ENCODE peak calls at places on chromosomes 7 and 10, in six cellular contexts. One of them, this sample, is unnamed.

GRCh38 chr10:56123247-56123646 is 237.8 kb downstream of the ZWINT start:
- DNase-seq in body of pancreas: no peak
- DNase-seq in HCT116: no peak
- DNase-seq in PC-9: no peak
- DNase-seq in heart left ventricle: no peak
- DNase-seq in ovary: no peak
- DNase-seq in this sample: no peak

GRCh38 chr7:41005381-41005901 is 697.4 kb downstream of the INHBA start:
- DNase-seq in body of pancreas: no peak
- DNase-seq in HCT116: no peak
- DNase-seq in PC-9: no peak
- DNase-seq in heart left ventricle: peak; percentile 38
- DNase-seq in ovary: no peak
- DNase-seq in this sample: no peak

GRCh38 chr7:99011341-99011705 is 132.6 kb downstream of the SMURF1 start:
- DNase-seq in body of pancreas: no peak
- DNase-seq in HCT116: no peak
- DNase-seq in PC-9: no peak
- DNase-seq in heart left ventricle: no peak
- DNase-seq in ovary: no peak
- DNase-seq in this sample: no peak

GRCh38 chr10:42954776-42955492 is 121.9 kb upstream of the RET start:
- DNase-seq in body of pancreas: no peak
- DNase-seq in HCT116: no peak
- DNase-seq in PC-9: no peak
- DNase-seq in heart left ventricle: no peak
- DNase-seq in ovary: no peak
- DNase-seq in this sample: peak; percentile 30

GRCh38 chr7:16951483-16952080 is 69.8 kb upstream of the AGR3 start:
- DNase-seq in body of pancreas: no peak
- DNase-seq in HCT116: no peak
- DNase-seq in PC-9: no peak
- DNase-seq in heart left ventricle: no peak
- DNase-seq in ovary: no peak
- DNase-seq in this sample: no peak

GRCh38 chr10:3482200-3482993 is 302.6 kb downstream of the KLF6 start:
- DNase-seq in body of pancreas: peak; percentile 82
- DNase-seq in HCT116: peak; percentile 88
- DNase-seq in PC-9: peak; percentile 91
- DNase-seq in heart left ventricle: no peak
- DNase-seq in ovary: no peak
- DNase-seq in this sample: peak; percentile 89

GRCh38 chr7:94394399-94395140 is at the start of gene COL1A2:
- DNase-seq in body of pancreas: peak; percentile 58
- DNase-seq in HCT116: no peak
- DNase-seq in PC-9: no peak
- DNase-seq in heart left ventricle: peak; percentile 86
- DNase-seq in ovary: peak; percentile 93
- DNase-seq in this sample: no peak

GRCh38 chr7:80379034-80379433 is 132.8 kb downstream of the GNAT3 start:
- DNase-seq in body of pancreas: no peak
- DNase-seq in HCT116: no peak
- DNase-seq in PC-9: no peak
- DNase-seq in heart left ventricle: no peak
- DNase-seq in ovary: no peak
- DNase-seq in this sample: no peak

GRCh38 chr7:16524332-16524731 is 2.3 kb upstream of the LRRC72 start:
- DNase-seq in body of pancreas: no peak
- DNase-seq in HCT116: no peak
- DNase-seq in PC-9: no peak
- DNase-seq in heart left ventricle: no peak
- DNase-seq in ovary: no peak
- DNase-seq in this sample: no peak

GRCh38 chr10:92290076-92290836 is 622 bp downstream of the CPEB3 start:
- DNase-seq in body of pancreas: peak; percentile 76
- DNase-seq in HCT116: peak; percentile 32
- DNase-seq in PC-9: no peak
- DNase-seq in heart left ventricle: peak; percentile 40
- DNase-seq in ovary: no peak
- DNase-seq in this sample: peak; percentile 41

GRCh38 chr10:123574299-123574698 is 91.9 kb upstream of the GPR26 start:
- DNase-seq in body of pancreas: no peak
- DNase-seq in HCT116: no peak
- DNase-seq in PC-9: no peak
- DNase-seq in heart left ventricle: no peak
- DNase-seq in ovary: no peak
- DNase-seq in this sample: no peak

GRCh38 chr10:105974803-105975456 is 1189.6 kb downstream of the SORCS1 start:
- DNase-seq in body of pancreas: peak; percentile 44
- DNase-seq in HCT116: no peak
- DNase-seq in PC-9: no peak
- DNase-seq in heart left ventricle: no peak
- DNase-seq in ovary: no peak
- DNase-seq in this sample: no peak

GRCh38 chr7:25624001-25624400 is 395.7 kb upstream of the NPVF start:
- DNase-seq in body of pancreas: no peak
- DNase-seq in HCT116: no peak
- DNase-seq in PC-9: no peak
- DNase-seq in heart left ventricle: no peak
- DNase-seq in ovary: no peak
- DNase-seq in this sample: no peak

GRCh38 chr10:123031124-123031523 is 22.3 kb downstream of the ACADSB start:
- DNase-seq in body of pancreas: no peak
- DNase-seq in HCT116: no peak
- DNase-seq in PC-9: no peak
- DNase-seq in heart left ventricle: no peak
- DNase-seq in ovary: no peak
- DNase-seq in this sample: no peak

GRCh38 chr7:81725496-81726117 is 44.2 kb downstream of the HGF start:
- DNase-seq in body of pancreas: no peak
- DNase-seq in HCT116: no peak
- DNase-seq in PC-9: no peak
- DNase-seq in heart left ventricle: no peak
- DNase-seq in ovary: no peak
- DNase-seq in this sample: no peak

DNA sequence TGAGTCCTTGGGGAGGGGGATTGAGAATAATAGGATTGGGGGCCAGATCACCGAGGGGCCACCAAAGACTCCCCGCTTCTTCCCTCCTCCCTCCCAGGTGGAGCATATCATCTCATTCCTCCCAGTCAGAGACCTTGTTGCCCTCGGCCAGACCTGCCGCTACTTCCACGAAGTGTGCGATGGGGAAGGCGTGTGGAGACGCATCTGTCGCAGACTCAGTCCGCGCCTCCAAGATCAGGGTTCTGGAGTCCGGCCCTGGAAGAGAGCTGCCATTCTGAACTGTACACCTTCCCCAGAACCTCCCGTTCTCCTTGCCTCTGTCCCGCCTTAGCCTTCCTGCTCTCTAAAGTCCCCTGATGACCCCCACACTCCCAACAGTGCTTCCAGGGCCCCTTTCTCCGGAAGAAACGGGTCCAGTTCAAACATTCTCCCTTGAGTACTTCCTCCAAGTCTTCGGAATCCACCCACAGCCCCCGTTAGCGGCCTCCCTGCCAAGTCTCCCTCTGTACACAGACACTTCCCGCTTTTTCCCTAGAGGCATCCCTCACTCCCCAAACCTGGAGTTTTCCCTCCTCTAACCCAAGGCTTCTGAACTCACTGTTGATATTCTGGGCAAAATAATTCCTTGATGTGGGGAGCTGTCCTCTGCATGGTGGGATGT is 4.1 kb downstream of the FBXO24 start:
- DNase-seq in body of pancreas: no peak
- DNase-seq in HCT116: no peak
- DNase-seq in PC-9: no peak
- DNase-seq in heart left ventricle: peak; percentile 75
- DNase-seq in ovary: peak; percentile 70
- DNase-seq in this sample: no peak
- H3K4me3 ChIP-seq in body of pancreas: no peak overlapping the region
- H3K4me3 ChIP-seq in HCT116: no peak overlapping the region
- H3K4me3 ChIP-seq in PC-9: no peak overlapping the region
- H3K4me3 ChIP-seq in heart left ventricle: no peak overlapping the region
- H3K4me3 ChIP-seq in ovary: no peak overlapping the region
- H3K4me3 ChIP-seq in this sample: no peak overlapping the region

DNA sequence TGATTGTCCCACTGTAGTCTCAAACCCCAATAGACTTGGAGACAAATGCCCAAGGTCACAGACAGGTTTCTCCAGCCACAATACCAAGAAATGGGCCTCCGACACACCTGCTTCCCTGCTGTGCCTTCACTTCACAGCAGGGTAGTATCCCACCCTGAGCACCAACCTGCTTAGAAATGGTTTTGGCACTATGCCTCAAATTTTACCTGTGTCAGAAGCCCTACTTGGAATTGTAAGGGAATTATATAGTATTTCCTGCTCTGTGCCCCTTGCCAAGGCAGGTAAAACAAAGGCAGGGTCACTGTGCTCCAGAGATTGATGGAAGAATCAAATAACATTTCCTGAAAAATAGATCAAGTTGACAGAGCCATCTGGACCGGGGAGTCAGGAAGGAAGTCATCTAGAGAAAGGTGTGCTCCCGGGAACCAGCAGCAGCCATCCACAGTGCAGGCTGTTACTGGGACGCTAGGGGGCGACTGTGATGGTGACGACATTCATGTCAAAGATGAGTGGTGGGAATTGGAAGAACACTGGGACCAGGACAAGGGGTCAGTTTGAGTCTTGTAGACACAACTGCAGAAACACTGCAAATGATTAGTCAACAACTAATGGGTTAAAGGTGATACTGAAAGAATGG is 117.8 kb upstream of the AKR1E2 start:
- DNase-seq in body of pancreas: no peak
- DNase-seq in HCT116: no peak
- DNase-seq in PC-9: no peak
- DNase-seq in heart left ventricle: no peak
- DNase-seq in ovary: no peak
- DNase-seq in this sample: peak; percentile 55
- TF ChIP-seq CTCF in body of pancreas: no peak
- TF ChIP-seq CTCF in HCT116: peak; percentile 88
- TF ChIP-seq CTCF in PC-9: no peak
- TF ChIP-seq CTCF in heart left ventricle: no peak
- TF ChIP-seq CTCF in ovary: no peak
- TF ChIP-seq CTCF in this sample: peak; percentile 71

GRCh38 chr10:98295401-98295811 is 27.4 kb upstream of the LOXL4 start:
- DNase-seq in body of pancreas: no peak
- DNase-seq in HCT116: no peak
- DNase-seq in PC-9: no peak
- DNase-seq in heart left ventricle: no peak
- DNase-seq in ovary: no peak
- DNase-seq in this sample: no peak

GRCh38 chr10:98293550-98294269 is 25.7 kb upstream of the LOXL4 start:
- DNase-seq in body of pancreas: no peak
- DNase-seq in HCT116: no peak
- DNase-seq in PC-9: peak; percentile 88
- DNase-seq in heart left ventricle: peak; percentile 79
- DNase-seq in ovary: no peak
- DNase-seq in this sample: no peak

GRCh38 chr10:98294270-98294627 is 26.3 kb upstream of the LOXL4 start:
- DNase-seq in body of pancreas: no peak
- DNase-seq in HCT116: no peak
- DNase-seq in PC-9: no peak
- DNase-seq in heart left ventricle: no peak
- DNase-seq in ovary: no peak
- DNase-seq in this sample: no peak

GRCh38 chr10:98296514-98296913 is 28.5 kb upstream of the LOXL4 start:
- DNase-seq in body of pancreas: no peak
- DNase-seq in HCT116: no peak
- DNase-seq in PC-9: no peak
- DNase-seq in heart left ventricle: no peak
- DNase-seq in ovary: no peak
- DNase-seq in this sample: no peak

DNA sequence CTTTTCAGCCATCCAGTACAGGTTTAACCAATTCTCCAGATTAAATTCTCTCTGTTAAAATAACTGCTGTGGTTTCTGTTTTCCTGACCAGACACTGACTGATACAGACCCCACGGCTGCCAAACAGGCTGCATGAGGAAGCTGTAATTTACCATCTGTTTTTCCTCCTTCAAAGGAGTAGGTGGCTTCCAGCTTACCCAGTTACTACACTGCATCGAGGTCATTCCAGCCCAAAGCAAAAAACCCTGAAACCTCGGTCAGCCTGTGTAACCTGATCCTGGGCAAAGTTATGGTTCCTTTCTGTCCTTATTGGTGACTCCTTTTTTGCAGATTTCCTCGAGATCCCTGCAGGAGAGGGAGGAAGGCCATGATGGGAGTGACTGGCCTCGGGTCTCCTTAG is 27.9 kb upstream of the LOXL4 start:
- DNase-seq in body of pancreas: no peak
- DNase-seq in HCT116: no peak
- DNase-seq in PC-9: peak; percentile 79
- DNase-seq in heart left ventricle: no peak
- DNase-seq in ovary: no peak
- DNase-seq in this sample: no peak
- H3K4me1 ChIP-seq in body of pancreas: no peaks in the 10 kb centered on the region
- H3K4me1 ChIP-seq in HCT116: peaks cover 17% of the 10 kb centered on the region
- H3K4me1 ChIP-seq in PC-9: peaks cover 58% of the 10 kb centered on the region
- H3K4me1 ChIP-seq in heart left ventricle: peaks cover 3% of the 10 kb centered on the region
- H3K4me1 ChIP-seq in ovary: no peaks in the 10 kb centered on the region
- H3K4me1 ChIP-seq in this sample: no peaks in the 10 kb centered on the region

DNA sequence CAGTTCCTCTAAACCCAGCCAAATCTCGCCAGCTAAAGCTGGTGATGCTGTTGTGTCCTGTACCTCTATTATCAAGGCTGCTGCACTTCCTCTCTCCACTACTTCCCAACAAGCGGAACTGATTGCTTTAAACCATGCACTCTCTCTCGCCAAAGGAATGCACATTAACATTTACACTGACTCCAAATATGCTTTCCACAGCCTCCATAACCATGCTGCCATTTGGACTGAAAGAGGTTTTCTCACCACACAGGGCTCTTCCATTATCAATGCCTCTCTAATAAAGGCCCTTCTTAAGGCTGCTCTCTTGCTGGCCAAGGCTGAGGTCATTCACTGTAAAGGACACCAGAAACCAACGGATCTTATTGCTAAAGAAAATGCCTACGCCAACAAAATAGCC is 11.4 kb upstream of the LRRC61 start:
- DNase-seq in body of pancreas: no peak
- DNase-seq in HCT116: no peak
- DNase-seq in PC-9: no peak
- DNase-seq in heart left ventricle: no peak
- DNase-seq in ovary: no peak
- DNase-seq in this sample: no peak
- H3K4me3 ChIP-seq in body of pancreas: no peak overlapping the region
- H3K4me3 ChIP-seq in HCT116: no peak overlapping the region
- H3K4me3 ChIP-seq in PC-9: no peak overlapping the region
- H3K4me3 ChIP-seq in heart left ventricle: no peak overlapping the region
- H3K4me3 ChIP-seq in ovary: no peak overlapping the region
- H3K4me3 ChIP-seq in this sample: no peak overlapping the region

This sample was measured in Caco-2.